ENCODE peak calls at places on chromosome 3, in eight cellular contexts. One of them, this sample, is unnamed.

GRCh38 chr3:102235679-102236078 is 199.1 kb upstream of the ZPLD1 start:
- DNase-seq in islet precursor cell: no peak
- DNase-seq in T1000: no peak
- DNase-seq in neural crest cell: no peak
- DNase-seq in globus pallidus: no peak
- DNase-seq in GM19239: no peak
- DNase-seq in astrocyte of the spinal cord: peak; percentile 29
- DNase-seq in OCI-LY7: peak; percentile 22
- DNase-seq in this sample: no peak

GRCh38 chr3:13853256-13853977 is 26.5 kb downstream of the WNT7A start:
- DNase-seq in islet precursor cell: no peak
- DNase-seq in T1000: no peak
- DNase-seq in neural crest cell: no peak
- DNase-seq in globus pallidus: no peak
- DNase-seq in GM19239: no peak
- DNase-seq in astrocyte of the spinal cord: no peak
- DNase-seq in OCI-LY7: no peak
- DNase-seq in this sample: no peak

GRCh38 chr3:187914231-187914630 is 169.0 kb upstream of the BCL6 start:
- DNase-seq in islet precursor cell: peak; percentile 86
- DNase-seq in T1000: no peak
- DNase-seq in neural crest cell: no peak
- DNase-seq in globus pallidus: no peak
- DNase-seq in GM19239: no peak
- DNase-seq in astrocyte of the spinal cord: no peak
- DNase-seq in OCI-LY7: no peak
- DNase-seq in this sample: no peak

GRCh38 chr3:15367059-15367458 is 34.7 kb upstream of the SH3BP5 start:
- DNase-seq in islet precursor cell: no peak
- DNase-seq in T1000: no peak
- DNase-seq in neural crest cell: no peak
- DNase-seq in globus pallidus: no peak
- DNase-seq in GM19239: no peak
- DNase-seq in astrocyte of the spinal cord: no peak
- DNase-seq in OCI-LY7: no peak
- DNase-seq in this sample: no peak

GRCh38 chr3:51605938-51606337 is 65.1 kb upstream of the TEX264 start:
- DNase-seq in islet precursor cell: no peak
- DNase-seq in T1000: no peak
- DNase-seq in neural crest cell: no peak
- DNase-seq in globus pallidus: no peak
- DNase-seq in GM19239: no peak
- DNase-seq in astrocyte of the spinal cord: no peak
- DNase-seq in OCI-LY7: no peak
- DNase-seq in this sample: no peak

GRCh38 chr3:148006508-148006907 is 597.3 kb downstream of the ZIC1 start:
- DNase-seq in islet precursor cell: no peak
- DNase-seq in T1000: peak; percentile 23
- DNase-seq in neural crest cell: no peak
- DNase-seq in globus pallidus: no peak
- DNase-seq in GM19239: no peak
- DNase-seq in astrocyte of the spinal cord: peak; percentile 94
- DNase-seq in OCI-LY7: no peak
- DNase-seq in this sample: no peak

GRCh38 chr3:105518806-105519418 is 152.2 kb downstream of the ALCAM start:
- DNase-seq in islet precursor cell: no peak
- DNase-seq in T1000: no peak
- DNase-seq in neural crest cell: no peak
- DNase-seq in globus pallidus: peak; percentile 90
- DNase-seq in GM19239: peak; percentile 14
- DNase-seq in astrocyte of the spinal cord: peak; percentile 81
- DNase-seq in OCI-LY7: peak; percentile 71
- DNase-seq in this sample: peak; percentile 88

GRCh38 chr3:8972614-8973013 is 9.3 kb upstream of the RAD18 start:
- DNase-seq in islet precursor cell: no peak
- DNase-seq in T1000: no peak
- DNase-seq in neural crest cell: no peak
- DNase-seq in globus pallidus: no peak
- DNase-seq in GM19239: no peak
- DNase-seq in astrocyte of the spinal cord: peak; percentile 44
- DNase-seq in OCI-LY7: no peak
- DNase-seq in this sample: no peak

GRCh38 chr3:39423571-39423970 is 17.1 kb downstream of the RPSA start:
- DNase-seq in islet precursor cell: no peak
- DNase-seq in T1000: no peak
- DNase-seq in neural crest cell: no peak
- DNase-seq in globus pallidus: no peak
- DNase-seq in GM19239: no peak
- DNase-seq in astrocyte of the spinal cord: no peak
- DNase-seq in OCI-LY7: no peak
- DNase-seq in this sample: no peak

GRCh38 chr3:80192871-80193270 is 425.1 kb upstream of the ROBO1 start:
- DNase-seq in islet precursor cell: no peak
- DNase-seq in T1000: no peak
- DNase-seq in neural crest cell: no peak
- DNase-seq in globus pallidus: no peak
- DNase-seq in GM19239: no peak
- DNase-seq in astrocyte of the spinal cord: peak; percentile 60
- DNase-seq in OCI-LY7: no peak
- DNase-seq in this sample: no peak

GRCh38 chr3:176872771-176873209 is 324.5 kb downstream of the TBL1XR1 start:
- DNase-seq in islet precursor cell: peak; percentile 79
- DNase-seq in T1000: no peak
- DNase-seq in neural crest cell: peak; percentile 45
- DNase-seq in globus pallidus: peak; percentile 19
- DNase-seq in GM19239: peak; percentile 25
- DNase-seq in astrocyte of the spinal cord: peak; percentile 56
- DNase-seq in OCI-LY7: peak; percentile 69
- DNase-seq in this sample: peak; percentile 40

GRCh38 chr3:160698806-160699205 is 21.8 kb downstream of the ARL14 start:
- DNase-seq in islet precursor cell: no peak
- DNase-seq in T1000: no peak
- DNase-seq in neural crest cell: no peak
- DNase-seq in globus pallidus: no peak
- DNase-seq in GM19239: no peak
- DNase-seq in astrocyte of the spinal cord: no peak
- DNase-seq in OCI-LY7: no peak
- DNase-seq in this sample: no peak

GRCh38 chr3:32996755-32997091 is 45.3 kb downstream of the CCR4 start:
- DNase-seq in islet precursor cell: no peak
- DNase-seq in T1000: no peak
- DNase-seq in neural crest cell: no peak
- DNase-seq in globus pallidus: no peak
- DNase-seq in GM19239: no peak
- DNase-seq in astrocyte of the spinal cord: no peak
- DNase-seq in OCI-LY7: no peak
- DNase-seq in this sample: no peak

GRCh38 chr3:71718069-71718468 is 7.1 kb downstream of the EIF4E3 start:
- DNase-seq in islet precursor cell: no peak
- DNase-seq in T1000: no peak
- DNase-seq in neural crest cell: no peak
- DNase-seq in globus pallidus: no peak
- DNase-seq in GM19239: no peak
- DNase-seq in astrocyte of the spinal cord: no peak
- DNase-seq in OCI-LY7: no peak
- DNase-seq in this sample: no peak

GRCh38 chr3:18964640-18965039 is 183.7 kb upstream of the KCNH8 start:
- DNase-seq in islet precursor cell: no peak
- DNase-seq in T1000: no peak
- DNase-seq in neural crest cell: no peak
- DNase-seq in globus pallidus: no peak
- DNase-seq in GM19239: no peak
- DNase-seq in astrocyte of the spinal cord: no peak
- DNase-seq in OCI-LY7: no peak
- DNase-seq in this sample: no peak

GRCh38 chr3:33440578-33441321 is 545 bp upstream of the UBP1 start:
- DNase-seq in islet precursor cell: peak; percentile 100
- DNase-seq in T1000: peak; percentile 99
- DNase-seq in neural crest cell: peak; percentile 95
- DNase-seq in globus pallidus: peak; percentile 100
- DNase-seq in GM19239: peak; percentile 67
- DNase-seq in astrocyte of the spinal cord: peak; percentile 100
- DNase-seq in OCI-LY7: peak; percentile 100
- DNase-seq in this sample: peak; percentile 100

GRCh38 chr3:126288314-126288713 is 68.9 kb downstream of the KLF15 start:
- DNase-seq in islet precursor cell: peak; percentile 64
- DNase-seq in T1000: no peak
- DNase-seq in neural crest cell: no peak
- DNase-seq in globus pallidus: peak; percentile 29
- DNase-seq in GM19239: no peak
- DNase-seq in astrocyte of the spinal cord: no peak
- DNase-seq in OCI-LY7: no peak
- DNase-seq in this sample: peak; percentile 71

GRCh38 chr3:48789665-48790064 is 58.0 kb downstream of the PRKAR2A start:
- DNase-seq in islet precursor cell: no peak
- DNase-seq in T1000: no peak
- DNase-seq in neural crest cell: no peak
- DNase-seq in globus pallidus: no peak
- DNase-seq in GM19239: no peak
- DNase-seq in astrocyte of the spinal cord: no peak
- DNase-seq in OCI-LY7: no peak
- DNase-seq in this sample: no peak

GRCh38 chr3:123088360-123088759 is 21.5 kb downstream of the PDIA5 start:
- DNase-seq in islet precursor cell: no peak
- DNase-seq in T1000: no peak
- DNase-seq in neural crest cell: no peak
- DNase-seq in globus pallidus: no peak
- DNase-seq in GM19239: no peak
- DNase-seq in astrocyte of the spinal cord: no peak
- DNase-seq in OCI-LY7: no peak
- DNase-seq in this sample: no peak

GRCh38 chr3:117063910-117064309 is 354.3 kb downstream of the TUSC7 start:
- DNase-seq in islet precursor cell: no peak
- DNase-seq in T1000: no peak
- DNase-seq in neural crest cell: no peak
- DNase-seq in globus pallidus: no peak
- DNase-seq in GM19239: no peak
- DNase-seq in astrocyte of the spinal cord: peak; percentile 16
- DNase-seq in OCI-LY7: no peak
- DNase-seq in this sample: no peak

GRCh38 chr3:164418426-164418825 is 659.9 kb downstream of the SI start:
- DNase-seq in islet precursor cell: no peak
- DNase-seq in T1000: no peak
- DNase-seq in neural crest cell: no peak
- DNase-seq in globus pallidus: no peak
- DNase-seq in GM19239: no peak
- DNase-seq in astrocyte of the spinal cord: peak; percentile 24
- DNase-seq in OCI-LY7: no peak
- DNase-seq in this sample: no peak

GRCh38 chr3:21405671-21406667 is 345.0 kb downstream of the ZNF385D start:
- DNase-seq in islet precursor cell: no peak
- DNase-seq in T1000: no peak
- DNase-seq in neural crest cell: no peak
- DNase-seq in globus pallidus: no peak
- DNase-seq in GM19239: no peak
- DNase-seq in astrocyte of the spinal cord: no peak
- DNase-seq in OCI-LY7: no peak
- DNase-seq in this sample: no peak

GRCh38 chr3:124034016-124034808 is 42.3 kb upstream of the ROPN1 start:
- DNase-seq in islet precursor cell: peak; percentile 62
- DNase-seq in T1000: peak; percentile 8
- DNase-seq in neural crest cell: peak; percentile 15
- DNase-seq in globus pallidus: no peak
- DNase-seq in GM19239: no peak
- DNase-seq in astrocyte of the spinal cord: peak; percentile 3
- DNase-seq in OCI-LY7: no peak
- DNase-seq in this sample: no peak

GRCh38 chr3:29581311-29581710 is 300.4 kb downstream of the RBMS3 start:
- DNase-seq in islet precursor cell: no peak
- DNase-seq in T1000: no peak
- DNase-seq in neural crest cell: no peak
- DNase-seq in globus pallidus: no peak
- DNase-seq in GM19239: no peak
- DNase-seq in astrocyte of the spinal cord: no peak
- DNase-seq in OCI-LY7: no peak
- DNase-seq in this sample: no peak

GRCh38 chr3:150300847-150301517 is 107.1 kb upstream of the TSC22D2 start:
- DNase-seq in islet precursor cell: no peak
- DNase-seq in T1000: no peak
- DNase-seq in neural crest cell: no peak
- DNase-seq in globus pallidus: no peak
- DNase-seq in GM19239: no peak
- DNase-seq in astrocyte of the spinal cord: no peak
- DNase-seq in OCI-LY7: no peak
- DNase-seq in this sample: no peak

GRCh38 chr3:194592798-194593752 is 40.1 kb downstream of the TMEM44 start:
- DNase-seq in islet precursor cell: no peak
- DNase-seq in T1000: peak; percentile 75
- DNase-seq in neural crest cell: no peak
- DNase-seq in globus pallidus: no peak
- DNase-seq in GM19239: no peak
- DNase-seq in astrocyte of the spinal cord: peak; percentile 100
- DNase-seq in OCI-LY7: peak; percentile 20
- DNase-seq in this sample: no peak

GRCh38 chr3:41265823-41266273 is 66.5 kb downstream of the CTNNB1 start:
- DNase-seq in islet precursor cell: no peak
- DNase-seq in T1000: peak; percentile 26
- DNase-seq in neural crest cell: no peak
- DNase-seq in globus pallidus: no peak
- DNase-seq in GM19239: no peak
- DNase-seq in astrocyte of the spinal cord: peak; percentile 88
- DNase-seq in OCI-LY7: no peak
- DNase-seq in this sample: no peak

GRCh38 chr3:72279631-72280041 is 494.7 kb upstream of the PROK2 start:
- DNase-seq in islet precursor cell: no peak
- DNase-seq in T1000: no peak
- DNase-seq in neural crest cell: no peak
- DNase-seq in globus pallidus: no peak
- DNase-seq in GM19239: no peak
- DNase-seq in astrocyte of the spinal cord: no peak
- DNase-seq in OCI-LY7: no peak
- DNase-seq in this sample: no peak

This sample was measured in Ammon's horn.